ENCODE peak calls at places on chromosomes 12 and 14, in four cellular contexts. One of them, this sample, is unnamed.

GRCh38 chr12:32874083-32874482 is 22.5 kb downstream of the PKP2 start:
- DNase-seq in H1: no peak
- DNase-seq in endothelial cell of umbilical vein: no peak
- DNase-seq in HCT116: no peak
- DNase-seq in this sample: no peak

GRCh38 chr14:102525213-102526143 is 15.9 kb upstream of the ANKRD9 start:
- DNase-seq in endothelial cell of umbilical vein: no peak
- DNase-seq in H1: no peak
- DNase-seq in HCT116: peak
- DNase-seq in this sample: peak

GRCh38 chr12:116484807-116485206 is 74.4 kb upstream of the MAP1LC3B2 start:
- DNase-seq in H1: no peak
- DNase-seq in HCT116: no peak
- DNase-seq in endothelial cell of umbilical vein: no peak
- DNase-seq in this sample: no peak

GRCh38 chr12:118360785-118361404 is 11.8 kb downstream of the TAOK3 start:
- DNase-seq in HCT116: peak
- DNase-seq in H1: no peak
- DNase-seq in endothelial cell of umbilical vein: peak
- DNase-seq in this sample: peak

GRCh38 chr12:28500373-28501024 is 310.2 kb downstream of the CCDC91 start:
- DNase-seq in endothelial cell of umbilical vein: no peak
- DNase-seq in H1: no peak
- DNase-seq in HCT116: no peak
- DNase-seq in this sample: no peak

GRCh38 chr12:62466018-62466595 is 519 bp upstream of the MON2 start:
- DNase-seq in H1: no peak
- DNase-seq in endothelial cell of umbilical vein: no peak
- DNase-seq in HCT116: no peak
- DNase-seq in this sample: peak

GRCh38 chr14:30569903-30570226 is 10.9 kb downstream of the G2E3 start:
- DNase-seq in H1: no peak
- DNase-seq in HCT116: no peak
- DNase-seq in endothelial cell of umbilical vein: no peak
- DNase-seq in this sample: no peak

GRCh38 chr12:25950329-25951115 is 8.0 kb upstream of the RASSF8 start:
- DNase-seq in H1: no peak
- DNase-seq in HCT116: peak
- DNase-seq in endothelial cell of umbilical vein: no peak
- DNase-seq in this sample: no peak

GRCh38 chr12:4628406-4628805 is 20.4 kb downstream of the AKAP3 start:
- DNase-seq in HCT116: no peak
- DNase-seq in H1: no peak
- DNase-seq in endothelial cell of umbilical vein: no peak
- DNase-seq in this sample: no peak

GRCh38 chr12:109271418-109271817 is 37.7 kb downstream of the FOXN4 start:
- DNase-seq in H1: no peak
- DNase-seq in endothelial cell of umbilical vein: no peak
- DNase-seq in HCT116: no peak
- DNase-seq in this sample: no peak

GRCh38 chr12:26691234-26691970 is 141.6 kb downstream of the ITPR2 start:
- DNase-seq in HCT116: peak
- DNase-seq in endothelial cell of umbilical vein: peak
- DNase-seq in H1: peak
- DNase-seq in this sample: peak

GRCh38 chr12:118164798-118165486 is 29.0 kb downstream of the PEBP1 start:
- DNase-seq in endothelial cell of umbilical vein: peak
- DNase-seq in HCT116: peak
- DNase-seq in H1: no peak
- DNase-seq in this sample: peak

GRCh38 chr14:23366163-23366921 is 1.4 kb upstream of the EFS start:
- DNase-seq in endothelial cell of umbilical vein: no peak
- DNase-seq in H1: no peak
- DNase-seq in HCT116: no peak
- DNase-seq in this sample: no peak

GRCh38 chr12:131755305-131756113 is 44.6 kb downstream of the SFSWAP start:
- DNase-seq in HCT116: peak
- DNase-seq in endothelial cell of umbilical vein: no peak
- DNase-seq in H1: no peak
- DNase-seq in this sample: peak

GRCh38 chr12:49703647-49704137 is 3.5 kb downstream of the FMNL3 start:
- DNase-seq in H1: no peak
- DNase-seq in endothelial cell of umbilical vein: peak
- DNase-seq in HCT116: no peak
- DNase-seq in this sample: peak

GRCh38 chr14:97416550-97416949 is 619.4 kb downstream of the VRK1 start:
- DNase-seq in endothelial cell of umbilical vein: no peak
- DNase-seq in HCT116: no peak
- DNase-seq in H1: no peak
- DNase-seq in this sample: no peak

GRCh38 chr14:94077823-94078222 is 3.2 kb downstream of the DDX24 start:
- DNase-seq in endothelial cell of umbilical vein: no peak
- DNase-seq in H1: no peak
- DNase-seq in HCT116: no peak
- DNase-seq in this sample: no peak

GRCh38 chr14:94077111-94077821 is 3.7 kb downstream of the DDX24 start:
- DNase-seq in HCT116: no peak
- DNase-seq in H1: no peak
- DNase-seq in endothelial cell of umbilical vein: no peak
- DNase-seq in this sample: no peak

GRCh38 chr14:94079891-94080605 is 954 bp downstream of the DDX24 start:
- DNase-seq in HCT116: no peak
- DNase-seq in H1: no peak
- DNase-seq in endothelial cell of umbilical vein: peak
- DNase-seq in this sample: peak

GRCh38 chr14:94081386-94081820 is 293 bp downstream of the IFI27L1 start:
- DNase-seq in endothelial cell of umbilical vein: no peak
- DNase-seq in H1: no peak
- DNase-seq in HCT116: no peak
- DNase-seq in this sample: no peak

DNA sequence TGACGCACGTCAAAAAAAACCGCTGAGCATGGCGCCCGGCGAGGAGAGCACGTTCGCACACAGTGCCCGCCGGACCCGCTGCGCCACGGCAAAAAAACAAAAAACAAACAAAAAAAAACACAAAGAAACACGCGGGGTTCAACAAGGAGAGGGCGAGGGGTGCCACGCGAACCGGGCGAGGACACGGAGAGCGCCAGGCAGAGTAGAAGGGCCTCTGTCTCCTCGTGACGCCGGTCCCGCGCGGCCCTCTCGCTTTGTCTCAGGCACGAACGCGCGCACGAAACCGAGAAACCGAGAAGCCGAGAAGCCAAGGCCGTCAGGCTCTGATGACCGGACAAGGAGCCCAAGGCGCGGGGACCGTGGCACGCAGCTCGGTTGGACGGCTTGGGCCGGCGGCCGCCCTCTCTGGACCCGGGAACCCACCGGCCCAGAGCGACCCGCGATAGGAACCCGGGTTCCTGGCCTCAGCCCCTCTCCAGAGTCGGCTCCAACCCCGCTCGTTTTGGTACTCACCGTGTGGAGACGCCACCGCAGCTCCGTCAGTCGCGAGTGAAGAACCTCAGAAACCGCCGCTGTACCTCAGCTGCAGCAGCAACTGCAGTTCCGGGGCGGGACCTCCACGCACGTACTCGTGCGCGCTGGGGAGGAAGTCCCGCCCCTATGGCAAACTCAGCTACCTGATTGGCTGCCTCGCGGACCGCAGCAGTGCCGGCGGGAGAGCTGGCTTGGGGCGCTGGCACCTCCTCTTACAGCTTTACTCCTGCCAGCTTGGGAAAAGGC is at the start of the genes DDX24 and IFI27L1:
- DNase-seq in HCT116: peak
- DNase-seq in endothelial cell of umbilical vein: peak
- DNase-seq in H1: peak
- DNase-seq in this sample: peak
- TF ChIP-seq POLR2A in HCT116: peak
- TF ChIP-seq POLR2A in endothelial cell of umbilical vein: peak
- TF ChIP-seq POLR2A in H1: peak
- TF ChIP-seq POLR2A in this sample: peak

GRCh38 chr14:59321184-59321952 is 132.9 kb downstream of the DAAM1 start:
- DNase-seq in HCT116: no peak
- DNase-seq in H1: no peak
- DNase-seq in endothelial cell of umbilical vein: peak
- DNase-seq in this sample: no peak

GRCh38 chr14:59328410-59328809 is 136.8 kb downstream of the GPR135 start:
- DNase-seq in HCT116: no peak
- DNase-seq in H1: no peak
- DNase-seq in endothelial cell of umbilical vein: no peak
- DNase-seq in this sample: peak

GRCh38 chr14:59320771-59321170 is 132.3 kb downstream of the DAAM1 start:
- DNase-seq in endothelial cell of umbilical vein: no peak
- DNase-seq in H1: no peak
- DNase-seq in HCT116: no peak
- DNase-seq in this sample: no peak

GRCh38 chr14:59330455-59330854 is 134.7 kb downstream of the GPR135 start:
- DNase-seq in H1: no peak
- DNase-seq in endothelial cell of umbilical vein: no peak
- DNase-seq in HCT116: no peak
- DNase-seq in this sample: no peak

DNA sequence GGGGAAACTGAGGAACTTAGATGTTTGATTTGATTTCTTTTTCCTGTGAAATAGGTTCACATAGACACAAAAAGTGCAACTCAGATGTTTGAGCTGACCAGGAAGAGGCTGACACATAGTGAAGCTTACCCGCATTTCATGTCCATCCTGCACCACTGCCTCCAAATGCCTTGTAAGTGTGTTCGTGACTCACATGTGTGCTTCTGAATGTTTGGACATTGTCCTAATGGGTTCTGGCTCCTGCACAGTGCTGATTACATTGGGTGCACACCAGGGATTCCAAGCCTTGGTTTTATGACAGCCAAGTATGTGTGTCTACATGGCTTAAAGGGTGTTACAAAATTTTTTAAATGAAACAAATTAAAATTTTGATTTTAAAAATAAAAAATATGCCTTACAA is 137.4 kb downstream of the DAAM1 start:
- DNase-seq in H1: no peak
- DNase-seq in endothelial cell of umbilical vein: no peak
- DNase-seq in HCT116: no peak
- DNase-seq in this sample: no peak
- TF ChIP-seq MAX in H1: no peak
- TF ChIP-seq MAX in endothelial cell of umbilical vein: no peak
- TF ChIP-seq MAX in HCT116: no peak
- TF ChIP-seq MAX in this sample: no peak

GRCh38 chr12:12562585-12563245 is at the start of gene DUSP16:
- DNase-seq in HCT116: peak
- DNase-seq in H1: peak
- DNase-seq in endothelial cell of umbilical vein: peak
- DNase-seq in this sample: peak

GRCh38 chr12:12559699-12560296 is 2.9 kb downstream of the DUSP16 start:
- DNase-seq in HCT116: no peak
- DNase-seq in H1: no peak
- DNase-seq in endothelial cell of umbilical vein: no peak
- DNase-seq in this sample: no peak

GRCh38 chr12:12561305-12562015 is 1.2 kb downstream of the DUSP16 start:
- DNase-seq in endothelial cell of umbilical vein: no peak
- DNase-seq in H1: no peak
- DNase-seq in HCT116: no peak
- DNase-seq in this sample: peak

GRCh38 chr12:12562016-12562483 is 613 bp downstream of the DUSP16 start:
- DNase-seq in HCT116: no peak
- DNase-seq in H1: no peak
- DNase-seq in endothelial cell of umbilical vein: peak
- DNase-seq in this sample: peak

GRCh38 chr12:12560587-12561304 is 1.9 kb downstream of the DUSP16 start:
- DNase-seq in HCT116: no peak
- DNase-seq in endothelial cell of umbilical vein: peak
- DNase-seq in H1: no peak
- DNase-seq in this sample: peak
- TF ChIP-seq POLR2A in HCT116: no peak
- TF ChIP-seq POLR2A in endothelial cell of umbilical vein: no peak
- TF ChIP-seq POLR2A in H1: no peak
- TF ChIP-seq POLR2A in this sample: no peak

GRCh38 chr14:65846469-65846868 is 433.9 kb downstream of the FUT8 start:
- DNase-seq in endothelial cell of umbilical vein: no peak
- DNase-seq in HCT116: no peak
- DNase-seq in H1: no peak
- DNase-seq in this sample: peak
- TF ChIP-seq MAX in endothelial cell of umbilical vein: no peak
- TF ChIP-seq MAX in HCT116: no peak
- TF ChIP-seq MAX in H1: no peak
- TF ChIP-seq MAX in this sample: no peak

GRCh38 chr14:71452535-71452934 is 479.7 kb upstream of the RGS6 start:
- DNase-seq in endothelial cell of umbilical vein: no peak
- DNase-seq in HCT116: no peak
- DNase-seq in H1: no peak
- DNase-seq in this sample: peak

GRCh38 chr14:71451501-71451900 is 480.7 kb upstream of the RGS6 start:
- DNase-seq in H1: no peak
- DNase-seq in HCT116: no peak
- DNase-seq in endothelial cell of umbilical vein: no peak
- DNase-seq in this sample: no peak

GRCh38 chr14:71452987-71453386 is 479.2 kb upstream of the RGS6 start:
- DNase-seq in H1: no peak
- DNase-seq in HCT116: no peak
- DNase-seq in endothelial cell of umbilical vein: no peak
- DNase-seq in this sample: no peak

GRCh38 chr14:71448431-71449315 is 483.6 kb upstream of the RGS6 start:
- DNase-seq in H1: no peak
- DNase-seq in endothelial cell of umbilical vein: no peak
- DNase-seq in HCT116: no peak
- DNase-seq in this sample: no peak

GRCh38 chr14:71449316-71450055 is 482.7 kb upstream of the RGS6 start:
- DNase-seq in HCT116: no peak
- DNase-seq in endothelial cell of umbilical vein: no peak
- DNase-seq in H1: no peak
- DNase-seq in this sample: no peak
- TF ChIP-seq POLR2A in HCT116: no peak
- TF ChIP-seq POLR2A in endothelial cell of umbilical vein: no peak
- TF ChIP-seq POLR2A in H1: no peak
- TF ChIP-seq POLR2A in this sample: no peak

GRCh38 chr14:91246051-91246852 is 1.7 kb upstream of the GPR68 start:
- DNase-seq in H1: no peak
- DNase-seq in HCT116: no peak
- DNase-seq in endothelial cell of umbilical vein: no peak
- DNase-seq in this sample: no peak
- TF ChIP-seq MAX in H1: no peak
- TF ChIP-seq MAX in HCT116: no peak
- TF ChIP-seq MAX in endothelial cell of umbilical vein: no peak
- TF ChIP-seq MAX in this sample: no peak

DNA sequence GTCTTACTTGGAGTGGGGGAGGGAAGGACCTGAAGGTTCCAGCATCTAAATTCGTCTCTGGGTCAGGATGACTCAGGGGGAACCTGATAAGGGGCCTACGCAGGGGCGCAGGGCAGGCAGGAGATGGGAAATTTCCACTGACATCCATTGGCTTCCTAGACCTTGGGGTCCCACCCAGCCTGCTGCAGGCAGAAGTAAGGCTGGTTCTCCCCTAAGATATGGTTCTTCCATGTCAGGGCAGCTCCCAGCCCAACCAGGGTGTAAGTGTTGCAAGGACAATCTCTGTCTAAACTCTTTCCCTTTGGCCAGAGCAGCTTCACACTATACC is 2.1 kb upstream of the NDRG2 start:
- DNase-seq in H1: no peak
- DNase-seq in HCT116: no peak
- DNase-seq in endothelial cell of umbilical vein: no peak
- DNase-seq in this sample: no peak
- TF ChIP-seq POLR2A in H1: no peak
- TF ChIP-seq POLR2A in HCT116: no peak
- TF ChIP-seq POLR2A in endothelial cell of umbilical vein: no peak
- TF ChIP-seq POLR2A in this sample: no peak

GRCh38 chr12:112684742-112685141 is 106.8 kb upstream of the RPH3A start:
- DNase-seq in HCT116: no peak
- DNase-seq in H1: no peak
- DNase-seq in endothelial cell of umbilical vein: no peak
- DNase-seq in this sample: no peak
- TF ChIP-seq MAX in HCT116: no peak
- TF ChIP-seq MAX in H1: no peak
- TF ChIP-seq MAX in endothelial cell of umbilical vein: no peak
- TF ChIP-seq MAX in this sample: no peak

This sample was measured in NB4.